ENCODE peak calls at places on chromosome 19, in five cellular contexts. O is heart right ventricle, U is Calu3, A is right atrium auricular region, M is AG09309. V is an unnamed sample.

GRCh38 chr19:615619-616018 is 17.7 kb downstream of the POLRMT start:
- DNase-seq in A (no peak), M (no peak), U (no peak), O (no peak), V (no peak)

GRCh38 chr19:6723108-6723618 is 2.7 kb upstream of the C3 start:
- DNase-seq in U (peak; percentile 58), O (no peak), M (no peak), A (no peak), V (no peak)

GRCh38 chr19:46068345-46069258 is 27.8 kb upstream of the IGFL4 start:
- DNase-seq in M (peak; percentile 77), U (peak; percentile 43), O (no peak), A (no peak), V (no peak)

GRCh38 chr19:56613639-56614038 is 18.5 kb downstream of the ZNF71 start:
- DNase-seq in U (no peak), M (no peak), O (no peak), A (no peak), V (no peak)

GRCh38 chr19:47330466-47330869 is 1.5 kb upstream of the C5AR2 start:
- DNase-seq in A (no peak), U (no peak), O (no peak), M (no peak), V (no peak)

GRCh38 chr19:3480383-3481091 is at the start of gene SMIM24:
- DNase-seq in U (peak; percentile 44), A (no peak), O (no peak), M (no peak), V (no peak)

GRCh38 chr19:49534632-49535385 is 7.0 kb downstream of the RCN3 start:
- DNase-seq in A (no peak), O (no peak), U (no peak), M (no peak), V (no peak)

GRCh38 chr19:16325671-16326400 is 1.2 kb downstream of the KLF2 start:
- DNase-seq in U (peak; percentile 15), O (no peak), A (no peak), M (no peak), V (no peak)

GRCh38 chr19:33795370-33796163 is 1.1 kb upstream of the KCTD15 start:
- DNase-seq in U (peak; percentile 95), A (peak; percentile 77), O (peak; percentile 91), M (no peak), V (peak; percentile 95)

GRCh38 chr19:2969104-2969504 is 8.3 kb upstream of the TLE6 start:
- DNase-seq in A (peak; percentile 91), U (no peak), O (peak; percentile 84), M (no peak), V (no peak)

GRCh38 chr19:46197314-46198070 is 32.0 kb upstream of the IGFL1 start:
- DNase-seq in A (no peak), O (no peak), M (no peak), U (no peak), V (no peak)

GRCh38 chr19:45074744-45075143 is 1.5 kb downstream of the ZNF296 start:
- DNase-seq in A (no peak), U (no peak), M (no peak), O (no peak), V (no peak)

GRCh38 chr19:27966390-27966816 is 1246.5 kb downstream of the UQCRFS1 start:
- DNase-seq in O (no peak), U (no peak), A (no peak), M (no peak), V (no peak)

GRCh38 chr19:5697022-5697889 is 7.2 kb downstream of the RPL36 start:
- DNase-seq in U (no peak), M (no peak), O (no peak), A (no peak), V (no peak)

GRCh38 chr19:46198756-46199155 is 30.8 kb upstream of the IGFL1 start:
- DNase-seq in A (no peak), U (no peak), O (no peak), M (no peak), V (no peak)

GRCh38 chr19:58406818-58407657 is 1.4 kb upstream of the ZNF584 start:
- DNase-seq in M (no peak), O (no peak), U (peak; percentile 27), A (no peak), V (no peak)

GRCh38 chr19:21586341-21587116 is 81.1 kb downstream of the ZNF429 start:
- DNase-seq in M (no peak), A (no peak), O (no peak), U (no peak), V (peak; percentile 14)

GRCh38 chr19:4851551-4852290 is 15.7 kb downstream of the PLIN3 start:
- DNase-seq in O (peak; percentile 70), A (peak; percentile 66), U (peak; percentile 61), M (no peak), V (peak; percentile 84)

GRCh38 chr19:17855333-17856152 is 4.2 kb upstream of the RPL18A start:
- DNase-seq in A (peak; percentile 85), O (peak; percentile 85), U (peak; percentile 86), M (no peak), V (peak; percentile 95)

GRCh38 chr19:8138201-8138600 is 11.2 kb downstream of the FBN3 start:
- DNase-seq in A (no peak), O (no peak), U (no peak), M (no peak), V (no peak)

GRCh38 chr19:11853358-11853757 is 4.8 kb downstream of the ZNF439 start:
- DNase-seq in O (no peak), M (no peak), A (no peak), U (no peak), V (no peak)

GRCh38 chr19:3849092-3849491 is 19.7 kb downstream of the ZFR2 start:
- DNase-seq in A (no peak), U (peak; percentile 78), M (no peak), O (peak; percentile 10), V (peak; percentile 61)

GRCh38 chr19:43576479-43576878 is 878 bp downstream of the PINLYP start:
- DNase-seq in O (no peak), A (no peak), U (no peak), M (no peak), V (no peak)

GRCh38 chr19:43575156-43575950 is at the start of the genes PINLYP and XRCC1:
- DNase-seq in A (peak; percentile 97), O (peak; percentile 99), U (peak; percentile 98), M (peak; percentile 90), V (peak; percentile 96)

GRCh38 chr19:43574424-43575155 is 737 bp downstream of the XRCC1 start:
- DNase-seq in M (no peak), O (no peak), A (no peak), U (no peak), V (no peak)

GRCh38 chr19:43578787-43579186 is 3.2 kb downstream of the PINLYP start:
- DNase-seq in O (no peak), M (no peak), A (no peak), U (no peak), V (no peak)

DNA sequence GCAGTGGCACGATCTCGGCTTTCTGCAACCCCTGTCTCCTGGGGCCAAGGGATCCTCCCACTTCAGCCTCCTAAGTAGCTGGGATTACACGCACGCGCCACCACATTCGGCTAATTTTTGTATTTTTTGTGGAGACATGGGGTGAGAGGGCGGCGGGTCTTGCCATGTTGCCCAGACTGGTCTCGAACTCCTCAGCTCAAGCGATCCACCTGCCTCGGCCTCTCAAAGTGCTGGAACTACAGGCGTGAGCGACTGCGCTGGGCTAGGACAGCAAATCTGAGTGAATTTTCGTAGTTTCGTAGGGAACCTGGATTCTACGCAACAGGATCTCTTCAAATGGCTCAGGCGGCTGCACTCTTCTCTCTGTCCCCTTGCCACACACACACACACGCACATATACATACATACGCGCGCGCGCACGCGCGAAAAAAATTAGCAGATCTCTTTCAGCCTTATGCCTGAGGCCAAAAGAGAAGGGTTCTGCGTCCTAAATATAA is 402 bp downstream of the PINLYP start:
- DNase-seq in A (no peak), U (no peak), O (no peak), M (no peak), V (no peak)
- TF ChIP-seq CTCF in A (no peak), U (no peak), O (no peak), M (no peak), V (no peak)

GRCh38 chr19:14080887-14081796 is 4.4 kb downstream of the C19orf67 start:
- DNase-seq in A (peak; percentile 100), U (peak; percentile 95), M (peak; percentile 98), O (peak; percentile 100), V (peak; percentile 99)
- TF ChIP-seq CTCF in A (no peak), U (no peak), M (no peak), O (no peak), V (no peak)

GRCh38 chr19:30784850-30785459 is 412.8 kb downstream of the ZNF536 start:
- DNase-seq in U (peak; percentile 6), M (no peak), A (peak; percentile 59), O (peak; percentile 35), V (peak; percentile 79)

GRCh38 chr19:30783936-30784335 is 411.8 kb downstream of the ZNF536 start:
- DNase-seq in M (no peak), U (no peak), O (no peak), A (no peak), V (no peak)

GRCh38 chr19:30783212-30783611 is 411.0 kb downstream of the ZNF536 start:
- DNase-seq in A (no peak), M (no peak), O (no peak), U (no peak), V (no peak)

GRCh38 chr19:30788105-30788765 is 416.1 kb downstream of the ZNF536 start:
- DNase-seq in U (no peak), O (no peak), M (no peak), A (peak; percentile 40), V (no peak)

GRCh38 chr19:30785728-30786127 is 413.5 kb downstream of the ZNF536 start:
- DNase-seq in M (no peak), A (peak; percentile 48), O (no peak), U (no peak), V (no peak)
- TF ChIP-seq CTCF in M (no peak), A (no peak), O (no peak), U (no peak), V (no peak)

GRCh38 chr19:39406656-39407393 is at the start of gene ZFP36:
- DNase-seq in O (peak; percentile 74), A (peak; percentile 98), U (peak; percentile 92), M (no peak), V (peak; percentile 85)

GRCh38 chr19:39407394-39407643 is 672 bp downstream of the ZFP36 start:
- DNase-seq in O (no peak), A (peak; percentile 68), U (no peak), M (no peak), V (no peak)

GRCh38 chr19:39409207-39409885 is 2.7 kb downstream of the ZFP36 start:
- DNase-seq in M (no peak), O (peak; percentile 90), A (peak; percentile 93), U (peak; percentile 99), V (peak; percentile 62)

GRCh38 chr19:39408392-39409206 is 2.0 kb downstream of the ZFP36 start:
- DNase-seq in O (peak; percentile 21), A (no peak), M (no peak), U (peak; percentile 32), V (no peak)

DNA sequence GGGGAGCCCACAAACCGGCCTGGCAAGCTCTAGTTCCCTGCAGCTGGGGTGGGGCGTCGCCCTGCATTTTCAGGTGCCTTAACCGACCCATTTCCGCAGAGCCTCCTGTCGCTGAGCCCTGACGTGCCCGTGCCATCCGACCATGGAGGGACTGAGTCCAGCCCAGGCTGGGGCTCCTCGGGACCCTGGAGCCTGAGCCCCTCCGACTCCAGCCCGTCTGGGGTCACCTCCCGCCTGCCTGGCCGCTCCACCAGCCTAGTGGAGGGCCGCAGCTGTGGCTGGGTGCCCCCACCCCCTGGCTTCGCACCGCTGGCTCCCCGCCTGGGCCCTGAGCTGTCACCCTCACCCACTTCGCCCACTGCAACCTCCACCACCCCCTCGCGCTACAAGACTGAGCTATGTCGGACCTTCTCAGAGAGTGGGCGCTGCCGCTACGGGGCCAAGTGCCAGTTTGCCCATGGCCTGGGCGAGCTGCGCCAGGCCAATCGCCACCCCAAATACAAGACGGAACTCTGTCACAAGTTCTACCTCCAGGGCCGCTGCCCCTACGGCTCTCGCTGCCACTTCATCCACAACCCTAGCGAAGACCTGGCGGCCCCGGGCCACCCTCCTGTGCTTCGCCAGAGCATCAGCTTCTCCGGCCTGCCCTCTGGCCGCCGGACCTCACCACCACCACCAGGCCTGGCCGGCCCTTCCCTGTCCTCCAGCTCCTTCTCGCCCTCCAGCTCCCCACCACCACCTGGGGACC is 1.2 kb downstream of the ZFP36 start:
- DNase-seq in A (no peak), M (no peak), U (peak; percentile 87), O (peak; percentile 37), V (no peak)
- TF ChIP-seq CTCF in A (no peak), M (no peak), U (no peak), O (no peak), V (no peak)

V was measured in endothelial cell.